ENCODE peak calls at places on chromosomes 13 and 19, in ten cellular contexts. M is activated gamma-delta T cell treated with anti-CD3 and anti-CD28 coated beads, Interleukin-2, amount 50 U/mL, for 16 hours; T is Right ventricle myocardium inferior; O is GM13977; E is EL; B is CD8-positive, alpha-beta memory T cell; S is CD4-positive, alpha-beta T cell; F is stimulated activated naive CD8-positive, alpha-beta T cell treated with anti-CD3 and anti-CD28 coated beads, Interleukin-15, Interleukin-2, amounts not matched to agents 100 U/mL and 50 U/mL, for 24 hours; L is upper lobe of right lung; Q is GM12878. V is an unnamed sample.

GRCh38 chr13:111860161-111860560 is 206.8 kb upstream of the SOX1 start:
- DNase-seq in M (no peak), T (no peak), O (no peak), E (no peak), B (no peak), S (no peak), F (no peak), L (no peak), Q (no peak), V (no peak)

GRCh38 chr19:28680091-28680490 is 532.9 kb downstream of the UQCRFS1 start:
- DNase-seq in M (no peak), T (no peak), O (no peak), E (no peak), B (no peak), S (no peak), F (no peak), L (no peak), Q (no peak), V (no peak)

GRCh38 chr13:42762917-42763316 is 18.5 kb upstream of the FAM216B start:
- DNase-seq in M (no peak), T (no peak), O (no peak), E (peak; percentile 83), B (no peak), S (no peak), F (no peak), L (no peak), Q (no peak), V (no peak)

GRCh38 chr19:16447015-16447384 is 24.8 kb downstream of the EPS15L1 start:
- DNase-seq in M (peak; percentile 29), T (peak; percentile 89), O (peak; percentile 61), E (peak; percentile 82), B (peak; percentile 67), S (no peak), F (peak; percentile 67), L (peak; percentile 90), Q (peak; percentile 70), V (peak; percentile 80)

GRCh38 chr13:44309771-44310767 is 63.6 kb upstream of the SERP2 start:
- DNase-seq in M (no peak), T (no peak), O (no peak), E (no peak), B (no peak), S (no peak), F (no peak), L (no peak), Q (no peak), V (no peak)

GRCh38 chr13:50713849-50714248 is 129.6 kb downstream of the DLEU7 start:
- DNase-seq in M (no peak), T (no peak), O (no peak), E (peak; percentile 76), B (peak; percentile 46), S (peak; percentile 6), F (peak; percentile 17), L (no peak), Q (peak; percentile 16), V (no peak)

GRCh38 chr13:74066937-74067336 is 67.3 kb downstream of the KLF12 start:
- DNase-seq in M (no peak), T (no peak), O (no peak), E (no peak), B (no peak), S (no peak), F (no peak), L (no peak), Q (no peak), V (no peak)

GRCh38 chr13:27621366-27622101 is at the start of gene POLR1D:
- DNase-seq in M (peak; percentile 73), T (peak; percentile 93), O (peak; percentile 93), E (peak; percentile 75), B (peak; percentile 92), S (peak; percentile 83), F (peak; percentile 82), L (peak; percentile 92), Q (peak; percentile 41), V (peak; percentile 77)

GRCh38 chr13:40966298-40966697 is 52.8 kb downstream of the ELF1 start:
- DNase-seq in M (no peak), T (no peak), O (no peak), E (no peak), B (no peak), S (no peak), F (no peak), L (no peak), Q (no peak), V (no peak)

GRCh38 chr19:788821-789472 is 8.3 kb upstream of the PTBP1 start:
- DNase-seq in M (no peak), T (no peak), O (no peak), E (peak; percentile 39), B (peak; percentile 46), S (no peak), F (no peak), L (no peak), Q (no peak), V (peak; percentile 52)

GRCh38 chr19:40262422-40262821 is 22.7 kb downstream of the AKT2 start:
- DNase-seq in M (no peak), T (no peak), O (no peak), E (no peak), B (no peak), S (no peak), F (no peak), L (no peak), Q (no peak), V (no peak)

GRCh38 chr19:30442715-30443114 is 70.5 kb downstream of the ZNF536 start:
- DNase-seq in M (no peak), T (no peak), O (no peak), E (no peak), B (no peak), S (no peak), F (no peak), L (no peak), Q (no peak), V (no peak)

GRCh38 chr19:29871143-29871542 is 59.4 kb downstream of the CCNE1 start:
- DNase-seq in M (no peak), T (no peak), O (no peak), E (no peak), B (no peak), S (no peak), F (no peak), L (no peak), Q (no peak), V (no peak)

GRCh38 chr19:31541396-31541795 is 192.2 kb upstream of the TSHZ3 start:
- DNase-seq in M (no peak), T (no peak), O (no peak), E (no peak), B (no peak), S (no peak), F (no peak), L (no peak), Q (no peak), V (no peak)

GRCh38 chr19:11451942-11452813 is 16.7 kb downstream of the PRKCSH start:
- DNase-seq in M (no peak), T (no peak), O (peak; percentile 87), E (no peak), B (no peak), S (no peak), F (no peak), L (no peak), Q (no peak), V (no peak)